ENCODE peak calls at places on chromosomes 16 and 17, in six cellular contexts. T is mesendoderm, D is OCI-LY7, J is globus pallidus, S is GM13976, H is ureter. O is an unnamed sample.

GRCh38 chr17:4180791-4181190 is 37.8 kb downstream of the CYB5D2 start:
- DNase-seq in T (peak), D (no peak), J (no peak), S (no peak), H (no peak), O (no peak)

GRCh38 chr17:36004604-36005003 is 3.3 kb upstream of the CCL15 start:
- DNase-seq in T (no peak), D (no peak), J (no peak), S (no peak), H (peak), O (no peak)

GRCh38 chr17:66149562-66149961 is 42.4 kb downstream of the CEP112 start:
- DNase-seq in T (no peak), D (no peak), J (no peak), S (no peak), H (no peak), O (no peak)

GRCh38 chr17:44278006-44278405 is 10.1 kb upstream of the SLC4A1 start:
- DNase-seq in T (no peak), D (no peak), J (no peak), S (peak), H (no peak), O (no peak)

GRCh38 chr17:49952912-49953497 is 16.0 kb upstream of the DLX4 start:
- DNase-seq in T (no peak), D (no peak), J (no peak), S (no peak), H (no peak), O (no peak)

GRCh38 chr16:54285414-54286066 is 1.0 kb downstream of the IRX3 start:
- DNase-seq in T (peak), D (no peak), J (no peak), S (no peak), H (no peak), O (peak)

GRCh38 chr17:67628580-67629013 is 89.1 kb upstream of the NOL11 start:
- DNase-seq in T (peak), D (peak), J (no peak), S (peak), H (no peak), O (peak)

GRCh38 chr17:32794533-32795246 is 82.2 kb downstream of the MYO1D start:
- DNase-seq in T (peak), D (no peak), J (no peak), S (no peak), H (no peak), O (peak)

GRCh38 chr17:70366421-70366820 is 197.1 kb downstream of the KCNJ2 start:
- DNase-seq in T (peak), D (no peak), J (no peak), S (no peak), H (no peak), O (peak)

GRCh38 chr17:74361613-74362391 is at the start of gene BTBD17:
- DNase-seq in T (peak), D (no peak), J (peak), S (peak), H (no peak), O (peak)

GRCh38 chr17:57517216-57517518 is 227.9 kb downstream of the CCDC182 start:
- DNase-seq in T (no peak), D (no peak), J (no peak), S (no peak), H (no peak), O (no peak)

GRCh38 chr17:61314368-61315078 is 85.1 kb upstream of the TBX2 start:
- DNase-seq in T (no peak), D (no peak), J (peak), S (no peak), H (peak), O (no peak)

GRCh38 chr16:47734987-47735594 is 274.0 kb downstream of the PHKB start:
- DNase-seq in T (peak), D (no peak), J (no peak), S (no peak), H (no peak), O (no peak)

GRCh38 chr17:80123791-80124190 is 22.4 kb downstream of the GAA start:
- DNase-seq in T (peak), D (no peak), J (no peak), S (no peak), H (no peak), O (no peak)

GRCh38 chr17:79483122-79483521 is 127.7 kb downstream of the RBFOX3 start:
- DNase-seq in T (peak), D (no peak), J (no peak), S (no peak), H (no peak), O (peak)